ENCODE peak calls at places on chromosomes 6 and 20, in eight cellular contexts. R is fibroblast of the conjunctiva; H is activated naive CD4-positive, alpha-beta T cell; Z is NCI-H345; N is mesothelial cell of epicardium; Y is GM04503; W is SJSA1; E is hypothalamus. O is an unnamed sample.

GRCh38 chr6:39113788-39114187 is 1.2 kb downstream of the SAYSD1 start:
- DNase-seq in R (no peak), H (no peak), Z (no peak), N (no peak), Y (no peak), W (no peak), E (no peak), O (no peak)

GRCh38 chr6:41153451-41153850 is 696 bp downstream of the TREML1 start:
- DNase-seq in R (no peak), H (no peak), Z (no peak), N (no peak), Y (no peak), W (no peak), E (no peak), O (no peak)

GRCh38 chr6:48426636-48427035 is 315.6 kb upstream of the PTCHD4 start:
- DNase-seq in R (peak), H (no peak), Z (no peak), N (no peak), Y (peak), W (no peak), E (no peak), O (no peak)

GRCh38 chr6:34650823-34651222 is 45.7 kb downstream of the ILRUN start:
- DNase-seq in R (no peak), H (no peak), Z (no peak), N (no peak), Y (no peak), W (no peak), E (no peak), O (no peak)

GRCh38 chr6:148231572-148231971 is 111.1 kb upstream of the SASH1 start:
- DNase-seq in R (no peak), H (no peak), Z (no peak), N (no peak), Y (peak), W (no peak), E (no peak), O (peak)

GRCh38 chr6:112118034-112118433 is 30.6 kb downstream of the FAM229B start:
- DNase-seq in R (no peak), H (no peak), Z (no peak), N (no peak), Y (no peak), W (no peak), E (no peak), O (no peak)

GRCh38 chr20:21353236-21353635 is 44.1 kb downstream of the NKX2-4 start:
- DNase-seq in R (no peak), H (no peak), Z (no peak), N (no peak), Y (no peak), W (no peak), E (no peak), O (peak)

GRCh38 chr20:4573564-4574355 is 147.9 kb upstream of the PRND start:
- DNase-seq in R (peak), H (no peak), Z (no peak), N (no peak), Y (peak), W (peak), E (no peak), O (no peak)

GRCh38 chr20:13068336-13068735 is 59.6 kb downstream of the SPTLC3 start:
- DNase-seq in R (no peak), H (no peak), Z (no peak), N (no peak), Y (no peak), W (no peak), E (no peak), O (no peak)

GRCh38 chr6:149750136-149750609 is 632 bp downstream of the PCMT1 start:
- DNase-seq in R (peak), H (no peak), Z (peak), N (peak), Y (no peak), W (peak), E (peak), O (no peak)

GRCh38 chr20:24572862-24573261 is 103.4 kb downstream of the SYNDIG1 start:
- DNase-seq in R (no peak), H (no peak), Z (no peak), N (no peak), Y (no peak), W (no peak), E (no peak), O (no peak)

GRCh38 chr6:166221040-166221439 is 53.4 kb upstream of the TBXT start:
- DNase-seq in R (no peak), H (no peak), Z (no peak), N (no peak), Y (no peak), W (no peak), E (no peak), O (no peak)

GRCh38 chr6:164216839-164217238 is 802.3 kb downstream of the QKI start:
- DNase-seq in R (no peak), H (no peak), Z (no peak), N (no peak), Y (no peak), W (no peak), E (no peak), O (no peak)

GRCh38 chr6:157172830-157173536 is 150.3 kb downstream of the TMEM242 start:
- DNase-seq in R (no peak), H (no peak), Z (no peak), N (no peak), Y (no peak), W (no peak), E (no peak), O (no peak)

GRCh38 chr20:7689151-7689550 is 251.1 kb downstream of the HAO1 start:
- DNase-seq in R (no peak), H (no peak), Z (no peak), N (no peak), Y (no peak), W (no peak), E (no peak), O (no peak)

GRCh38 chr6:101761124-101761601 is 367.7 kb downstream of the GRIK2 start:
- DNase-seq in R (peak), H (no peak), Z (no peak), N (no peak), Y (peak), W (no peak), E (no peak), O (no peak)

GRCh38 chr20:39108746-39109145 is 146.6 kb downstream of the DHX35 start:
- DNase-seq in R (no peak), H (no peak), Z (no peak), N (no peak), Y (no peak), W (no peak), E (no peak), O (no peak)

GRCh38 chr6:149043476-149044130 is 273.9 kb upstream of the TAB2 start:
- DNase-seq in R (no peak), H (no peak), Z (no peak), N (no peak), Y (no peak), W (no peak), E (no peak), O (no peak)

GRCh38 chr20:10077081-10077471 is 42.3 kb downstream of the ANKEF1 start:
- DNase-seq in R (no peak), H (no peak), Z (no peak), N (no peak), Y (no peak), W (no peak), E (no peak), O (no peak)

GRCh38 chr6:154805288-154805911 is 72.2 kb downstream of the SCAF8 start:
- DNase-seq in R (peak), H (no peak), Z (peak), N (no peak), Y (no peak), W (no peak), E (no peak), O (peak)

O was measured in HS-27A.